ENCODE peak calls at places on chromosome 19, in six cellular contexts. One of them, this sample, is unnamed. For H3K27me3, the result is how much of the 10 kb centered on the place peaks cover.

GRCh38 chr19:17226002-17226933 is at the start of gene OCEL1:
- DNase-seq in AG04450: peak
- DNase-seq in tibial artery: peak
- DNase-seq in fibroblast of lung: peak
- DNase-seq in heart right ventricle: peak
- DNase-seq in BE2C: peak
- DNase-seq in this sample: peak

GRCh38 chr19:23098988-23099387 is 17.8 kb upstream of the ZNF730 start:
- DNase-seq in AG04450: no peak
- DNase-seq in fibroblast of lung: peak
- DNase-seq in BE2C: no peak
- DNase-seq in tibial artery: no peak
- DNase-seq in heart right ventricle: no peak
- DNase-seq in this sample: no peak

GRCh38 chr19:4652075-4652474 is 12.8 kb downstream of the TNFAIP8L1 start:
- DNase-seq in BE2C: no peak
- DNase-seq in fibroblast of lung: no peak
- DNase-seq in tibial artery: no peak
- DNase-seq in heart right ventricle: no peak
- DNase-seq in AG04450: no peak
- DNase-seq in this sample: no peak

GRCh38 chr19:31252476-31252875 is 96.8 kb downstream of the TSHZ3 start:
- DNase-seq in AG04450: no peak
- DNase-seq in heart right ventricle: no peak
- DNase-seq in fibroblast of lung: no peak
- DNase-seq in tibial artery: no peak
- DNase-seq in BE2C: no peak
- DNase-seq in this sample: no peak

GRCh38 chr19:17311455-17312248 is 2.3 kb downstream of the DDA1 start:
- DNase-seq in tibial artery: no peak
- DNase-seq in BE2C: no peak
- DNase-seq in fibroblast of lung: peak
- DNase-seq in AG04450: no peak
- DNase-seq in heart right ventricle: no peak
- DNase-seq in this sample: peak

GRCh38 chr19:17496337-17496997 is 15.0 kb upstream of the PGLS start:
- DNase-seq in AG04450: no peak
- DNase-seq in tibial artery: peak
- DNase-seq in heart right ventricle: peak
- DNase-seq in BE2C: peak
- DNase-seq in fibroblast of lung: peak
- DNase-seq in this sample: peak

GRCh38 chr19:58203814-58204475 is 21.1 kb downstream of the ZNF274 start:
- DNase-seq in heart right ventricle: no peak
- DNase-seq in fibroblast of lung: no peak
- DNase-seq in tibial artery: no peak
- DNase-seq in AG04450: no peak
- DNase-seq in BE2C: no peak
- DNase-seq in this sample: no peak

GRCh38 chr19:15426485-15427349 is 7.9 kb upstream of the AKAP8L start:
- DNase-seq in fibroblast of lung: no peak
- DNase-seq in tibial artery: no peak
- DNase-seq in heart right ventricle: no peak
- DNase-seq in AG04450: no peak
- DNase-seq in BE2C: no peak
- DNase-seq in this sample: no peak

GRCh38 chr19:17289489-17289888 is 7.8 kb downstream of the ANKLE1 start:
- DNase-seq in fibroblast of lung: peak
- DNase-seq in BE2C: peak
- DNase-seq in tibial artery: no peak
- DNase-seq in heart right ventricle: peak
- DNase-seq in AG04450: peak
- DNase-seq in this sample: peak

GRCh38 chr19:6185093-6185824 is 49.8 kb downstream of the ACSBG2 start:
- DNase-seq in tibial artery: no peak
- DNase-seq in BE2C: no peak
- DNase-seq in fibroblast of lung: no peak
- DNase-seq in AG04450: no peak
- DNase-seq in heart right ventricle: no peak
- DNase-seq in this sample: no peak

GRCh38 chr19:19538077-19538764 is at the start of gene CILP2:
- DNase-seq in fibroblast of lung: no peak
- DNase-seq in BE2C: peak
- DNase-seq in AG04450: no peak
- DNase-seq in heart right ventricle: no peak
- DNase-seq in tibial artery: peak
- DNase-seq in this sample: no peak

GRCh38 chr19:14366529-14366928 is 14.7 kb upstream of the ADGRE5 start:
- DNase-seq in heart right ventricle: peak
- DNase-seq in fibroblast of lung: peak
- DNase-seq in BE2C: peak
- DNase-seq in tibial artery: peak
- DNase-seq in AG04450: no peak
- DNase-seq in this sample: peak

GRCh38 chr19:44817725-44818469 is 9.0 kb downstream of the BCAM start:
- DNase-seq in AG04450: no peak
- DNase-seq in fibroblast of lung: no peak
- DNase-seq in BE2C: no peak
- DNase-seq in tibial artery: no peak
- DNase-seq in heart right ventricle: no peak
- DNase-seq in this sample: no peak

GRCh38 chr19:38009650-38010229 is 102.7 kb downstream of the SIPA1L3 start:
- DNase-seq in heart right ventricle: no peak
- DNase-seq in AG04450: no peak
- DNase-seq in BE2C: no peak
- DNase-seq in fibroblast of lung: no peak
- DNase-seq in tibial artery: no peak
- DNase-seq in this sample: no peak

GRCh38 chr19:18543814-18544475 is 572 bp upstream of the FKBP8 start:
- DNase-seq in fibroblast of lung: peak
- DNase-seq in BE2C: peak
- DNase-seq in heart right ventricle: peak
- DNase-seq in tibial artery: no peak
- DNase-seq in AG04450: no peak
- DNase-seq in this sample: peak

GRCh38 chr19:30784850-30785459 is 412.8 kb downstream of the ZNF536 start:
- DNase-seq in BE2C: peak
- DNase-seq in AG04450: no peak
- DNase-seq in heart right ventricle: peak
- DNase-seq in tibial artery: peak
- DNase-seq in fibroblast of lung: no peak
- DNase-seq in this sample: no peak

GRCh38 chr19:18112989-18113478 is 15.5 kb downstream of the MAST3 start:
- DNase-seq in heart right ventricle: peak
- DNase-seq in tibial artery: peak
- DNase-seq in BE2C: peak
- DNase-seq in AG04450: no peak
- DNase-seq in fibroblast of lung: peak
- DNase-seq in this sample: peak

GRCh38 chr19:44644391-44645016 is 794 bp downstream of the PVR start:
- DNase-seq in heart right ventricle: no peak
- DNase-seq in AG04450: no peak
- DNase-seq in tibial artery: no peak
- DNase-seq in fibroblast of lung: peak
- DNase-seq in BE2C: peak
- DNase-seq in this sample: peak

GRCh38 chr19:795691-796581 is 1.3 kb upstream of the PTBP1 start:
- DNase-seq in AG04450: no peak
- DNase-seq in BE2C: no peak
- DNase-seq in heart right ventricle: no peak
- DNase-seq in fibroblast of lung: no peak
- DNase-seq in tibial artery: no peak
- DNase-seq in this sample: no peak

GRCh38 chr19:48061401-48062344 is 17.8 kb upstream of the CABP5 start:
- DNase-seq in BE2C: no peak
- DNase-seq in tibial artery: no peak
- DNase-seq in fibroblast of lung: no peak
- DNase-seq in heart right ventricle: no peak
- DNase-seq in AG04450: no peak
- DNase-seq in this sample: no peak

GRCh38 chr19:16368385-16369305 is 44.0 kb downstream of the KLF2 start:
- DNase-seq in AG04450: no peak
- DNase-seq in heart right ventricle: no peak
- DNase-seq in fibroblast of lung: no peak
- DNase-seq in tibial artery: no peak
- DNase-seq in BE2C: no peak
- DNase-seq in this sample: no peak

GRCh38 chr19:42177686-42178019 is 39.8 kb downstream of the DEDD2 start:
- DNase-seq in tibial artery: no peak
- DNase-seq in AG04450: no peak
- DNase-seq in BE2C: no peak
- DNase-seq in heart right ventricle: no peak
- DNase-seq in fibroblast of lung: no peak
- DNase-seq in this sample: no peak

GRCh38 chr19:42176990-42177685 is 40.3 kb downstream of the DEDD2 start:
- DNase-seq in tibial artery: peak
- DNase-seq in heart right ventricle: peak
- DNase-seq in BE2C: peak
- DNase-seq in fibroblast of lung: peak
- DNase-seq in AG04450: peak
- DNase-seq in this sample: peak

GRCh38 chr19:42178791-42179500 is 38.5 kb downstream of the DEDD2 start:
- DNase-seq in tibial artery: no peak
- DNase-seq in BE2C: peak
- DNase-seq in AG04450: no peak
- DNase-seq in heart right ventricle: no peak
- DNase-seq in fibroblast of lung: no peak
- DNase-seq in this sample: no peak

GRCh38 chr19:42176649-42176989 is 40.9 kb downstream of the DEDD2 start:
- DNase-seq in tibial artery: no peak
- DNase-seq in AG04450: no peak
- DNase-seq in BE2C: no peak
- DNase-seq in heart right ventricle: no peak
- DNase-seq in fibroblast of lung: no peak
- DNase-seq in this sample: no peak

DNA sequence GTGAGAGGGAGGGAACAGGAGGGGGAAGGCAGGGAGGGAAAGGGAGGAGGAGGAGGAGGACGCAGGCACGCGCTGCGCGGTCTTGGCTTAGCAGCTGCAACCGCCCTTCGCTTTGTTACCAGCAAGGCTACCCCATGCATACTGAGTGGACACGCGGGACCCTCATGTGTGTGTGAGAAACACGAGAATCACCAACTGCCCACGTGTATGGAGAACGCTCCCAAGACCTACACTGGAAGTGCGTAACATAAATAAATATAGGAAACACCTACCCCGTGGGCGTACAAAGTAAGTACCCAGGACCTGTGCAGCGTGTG is 38.0 kb downstream of the DEDD2 start:
- DNase-seq in tibial artery: no peak
- DNase-seq in AG04450: no peak
- DNase-seq in fibroblast of lung: no peak
- DNase-seq in heart right ventricle: no peak
- DNase-seq in BE2C: no peak
- DNase-seq in this sample: no peak
- H3K27me3 ChIP-seq in tibial artery: half or more
- H3K27me3 ChIP-seq in AG04450: half or more
- H3K27me3 ChIP-seq in fibroblast of lung: half or more
- H3K27me3 ChIP-seq in heart right ventricle: half or more
- H3K27me3 ChIP-seq in BE2C: under half
- H3K27me3 ChIP-seq in this sample: under half

GRCh38 chr19:35932291-35932936 is 3.8 kb upstream of the LRFN3 start:
- DNase-seq in heart right ventricle: no peak
- DNase-seq in fibroblast of lung: no peak
- DNase-seq in BE2C: no peak
- DNase-seq in AG04450: no peak
- DNase-seq in tibial artery: no peak
- DNase-seq in this sample: no peak

GRCh38 chr19:35931874-35932202 is 4.3 kb upstream of the LRFN3 start:
- DNase-seq in fibroblast of lung: no peak
- DNase-seq in heart right ventricle: no peak
- DNase-seq in BE2C: no peak
- DNase-seq in tibial artery: no peak
- DNase-seq in AG04450: no peak
- DNase-seq in this sample: no peak

GRCh38 chr19:35928507-35928906 is 7.7 kb upstream of the LRFN3 start:
- DNase-seq in AG04450: no peak
- DNase-seq in BE2C: no peak
- DNase-seq in heart right ventricle: no peak
- DNase-seq in fibroblast of lung: no peak
- DNase-seq in tibial artery: no peak
- DNase-seq in this sample: no peak

GRCh38 chr19:35935911-35936737 is at the start of gene LRFN3:
- DNase-seq in AG04450: no peak
- DNase-seq in tibial artery: peak
- DNase-seq in heart right ventricle: peak
- DNase-seq in fibroblast of lung: peak
- DNase-seq in BE2C: peak
- DNase-seq in this sample: peak

DNA sequence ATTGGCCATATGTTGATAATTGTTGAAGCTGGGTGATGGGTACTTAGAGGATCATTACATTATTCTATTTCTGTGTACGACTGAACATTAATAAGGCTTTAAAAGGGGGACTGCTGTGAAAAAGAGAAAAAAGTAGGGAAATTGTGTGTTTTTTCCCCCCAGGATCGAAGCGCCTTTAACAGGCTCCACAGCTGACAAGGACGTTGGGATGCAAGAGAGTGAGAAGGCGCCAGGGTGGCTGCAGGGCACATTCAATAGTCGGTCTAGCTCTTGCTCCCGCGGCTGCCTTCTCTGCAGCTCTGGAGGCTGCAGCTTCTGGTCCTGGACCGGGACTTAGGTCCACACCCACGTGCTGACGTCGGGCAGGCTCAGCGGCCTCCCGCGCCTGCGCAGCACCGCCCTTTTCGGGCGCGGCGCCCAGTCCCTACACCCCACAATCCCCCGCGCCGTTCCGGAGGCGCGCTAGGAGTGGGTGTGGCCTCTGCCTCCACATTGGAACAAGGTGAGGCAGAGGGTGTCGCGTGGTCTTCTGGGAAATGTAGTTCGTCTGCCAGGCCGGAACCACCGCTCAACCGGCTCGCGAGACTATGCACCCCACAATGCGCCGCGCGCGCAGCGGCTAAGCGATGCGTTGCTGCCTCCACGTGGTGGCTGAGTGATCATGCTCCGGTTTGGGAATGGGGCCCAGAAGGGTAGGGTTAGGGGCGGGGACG is 4.9 kb upstream of the LRFN3 start:
- DNase-seq in AG04450: peak
- DNase-seq in fibroblast of lung: peak
- DNase-seq in tibial artery: peak
- DNase-seq in BE2C: peak
- DNase-seq in heart right ventricle: peak
- DNase-seq in this sample: peak
- H3K4me3 ChIP-seq in AG04450: peak
- H3K4me3 ChIP-seq in fibroblast of lung: peak
- H3K4me3 ChIP-seq in tibial artery: no peak
- H3K4me3 ChIP-seq in BE2C: peak
- H3K4me3 ChIP-seq in heart right ventricle: peak
- H3K4me3 ChIP-seq in this sample: peak

GRCh38 chr19:46722421-46723022 is 5.6 kb upstream of the PRKD2 start:
- DNase-seq in heart right ventricle: no peak
- DNase-seq in fibroblast of lung: no peak
- DNase-seq in tibial artery: no peak
- DNase-seq in AG04450: no peak
- DNase-seq in BE2C: no peak
- DNase-seq in this sample: no peak
- TF ChIP-seq CTCF in heart right ventricle: no peak
- TF ChIP-seq CTCF in fibroblast of lung: no peak
- TF ChIP-seq CTCF in tibial artery: no peak
- TF ChIP-seq CTCF in AG04450: no peak
- TF ChIP-seq CTCF in BE2C: no peak
- TF ChIP-seq CTCF in this sample: no peak

GRCh38 chr19:54420068-54420382 is 4.8 kb downstream of the TTYH1 start:
- DNase-seq in heart right ventricle: no peak
- DNase-seq in BE2C: no peak
- DNase-seq in fibroblast of lung: no peak
- DNase-seq in AG04450: no peak
- DNase-seq in tibial artery: no peak
- DNase-seq in this sample: no peak
- H3K27me3 ChIP-seq in heart right ventricle: half or more
- H3K27me3 ChIP-seq in BE2C: half or more
- H3K27me3 ChIP-seq in fibroblast of lung: under half
- H3K27me3 ChIP-seq in AG04450: under half
- H3K27me3 ChIP-seq in tibial artery: half or more
- H3K27me3 ChIP-seq in this sample: under half